ENCODE peak calls at places on chromosome 18, in nine cellular contexts. T is A549, M is cardiac fibroblast, P is progenitor cell of endocrine pancreas, L is GM23338, C is IMR-90, S is colonic mucosa, D is brain microvascular endothelial cell, Y is cardiac muscle cell. U is an unnamed sample.

GRCh38 chr18:79476918-79477685 is 81.4 kb downstream of the NFATC1 start:
- DNase-seq in Y (no peak), M (no peak), C (no peak), T (no peak), P (no peak), S (no peak), L (no peak), D (no peak), U (no peak)

GRCh38 chr18:78073275-78073674 is 823.6 kb downstream of the GALR1 start:
- DNase-seq in D (no peak), S (no peak), T (no peak), Y (no peak), P (no peak), C (no peak), M (no peak), L (no peak), U (no peak)

GRCh38 chr18:72867721-72868665 is at the start of gene NETO1:
- DNase-seq in C (no peak), T (no peak), Y (peak; percentile 54), S (no peak), M (no peak), P (peak; percentile 42), L (peak; percentile 72), D (no peak), U (peak; percentile 53)

GRCh38 chr18:23881778-23882177 is 132.8 kb upstream of the TTC39C start:
- DNase-seq in Y (peak; percentile 36), M (no peak), T (no peak), C (no peak), D (no peak), S (no peak), L (no peak), P (no peak), U (no peak)

GRCh38 chr18:68436485-68436884 is 278.4 kb downstream of the TMX3 start:
- DNase-seq in Y (no peak), M (peak; percentile 78), L (no peak), S (no peak), D (peak; percentile 79), C (peak; percentile 61), P (no peak), T (no peak), U (no peak)

GRCh38 chr18:77132369-77133050 is at the start of gene MBP:
- DNase-seq in P (peak; percentile 73), T (peak; percentile 45), D (no peak), Y (peak; percentile 53), M (no peak), S (peak; percentile 90), L (peak; percentile 93), C (no peak), U (peak; percentile 85)

GRCh38 chr18:23401400-23402347 is 51.4 kb upstream of the RIOK3 start:
- DNase-seq in P (no peak), D (peak; percentile 56), M (peak; percentile 85), L (peak; percentile 63), Y (peak; percentile 27), C (peak; percentile 73), S (peak; percentile 51), T (peak; percentile 27), U (no peak)

GRCh38 chr18:50113726-50114125 is 81.2 kb downstream of the MYO5B start:
- DNase-seq in S (no peak), D (no peak), T (no peak), Y (no peak), P (no peak), M (no peak), C (no peak), L (no peak), U (no peak)

GRCh38 chr18:79484661-79485621 is 89.2 kb downstream of the NFATC1 start:
- DNase-seq in M (peak; percentile 97), P (no peak), S (no peak), Y (no peak), D (peak; percentile 98), T (no peak), C (peak; percentile 98), L (no peak), U (no peak)

GRCh38 chr18:22433960-22434359 is 16.2 kb upstream of the CTAGE1 start:
- DNase-seq in M (peak; percentile 70), C (peak; percentile 17), T (no peak), D (peak; percentile 53), P (no peak), L (no peak), Y (no peak), S (no peak), U (no peak)

GRCh38 chr18:50178601-50179000 is 16.3 kb downstream of the MYO5B start:
- DNase-seq in Y (no peak), L (no peak), T (no peak), M (no peak), P (no peak), D (no peak), S (no peak), C (no peak), U (no peak)

GRCh38 chr18:74389991-74390390 is 67.1 kb downstream of the DIPK1C start:
- DNase-seq in M (no peak), S (no peak), Y (no peak), L (no peak), D (no peak), C (no peak), P (no peak), T (no peak), U (no peak)

GRCh38 chr18:74414951-74415515 is 42.1 kb downstream of the DIPK1C start:
- DNase-seq in P (no peak), T (no peak), L (no peak), S (no peak), M (no peak), D (no peak), C (no peak), Y (peak; percentile 34), U (no peak)

GRCh38 chr18:34624551-34624950 is 85.5 kb upstream of the DTNA start:
- DNase-seq in D (no peak), Y (no peak), T (no peak), C (peak; percentile 4), L (no peak), S (no peak), P (no peak), M (no peak), U (no peak)

GRCh38 chr18:24270937-24271380 is 126.7 kb downstream of the OSBPL1A start:
- DNase-seq in D (peak; percentile 37), L (peak; percentile 58), T (peak; percentile 29), M (peak; percentile 38), S (no peak), C (peak; percentile 63), Y (no peak), P (no peak), U (no peak)

GRCh38 chr18:64165906-64166305 is 17.0 kb upstream of the LINC00305 start:
- DNase-seq in T (no peak), D (peak; percentile 83), L (no peak), M (no peak), P (no peak), S (no peak), C (no peak), Y (peak; percentile 23), U (no peak)

GRCh38 chr18:42183746-42184145 is 228.7 kb downstream of the PIK3C3 start:
- DNase-seq in S (no peak), C (peak; percentile 61), Y (no peak), L (no peak), T (peak; percentile 36), P (no peak), M (peak; percentile 43), D (peak; percentile 62), U (no peak)

GRCh38 chr18:62979900-62980299 is 264.6 kb downstream of the PHLPP1 start:
- DNase-seq in M (no peak), D (no peak), S (no peak), C (no peak), Y (no peak), P (no peak), T (no peak), L (peak; percentile 22), U (no peak)

GRCh38 chr18:55420977-55421611 is 166.9 kb downstream of the TCF4 start:
- DNase-seq in S (no peak), M (no peak), L (no peak), C (no peak), P (no peak), Y (no peak), D (no peak), T (no peak), U (no peak)

GRCh38 chr18:36974686-36975085 is 145.8 kb downstream of the KIAA1328 start:
- DNase-seq in M (no peak), Y (no peak), C (no peak), T (no peak), S (no peak), D (no peak), P (no peak), L (no peak), U (no peak)
- TF ChIP-seq CTCF in M (no peak), Y (no peak), C (no peak), T (no peak), S (no peak), D (no peak), P (no peak), L (no peak), U (no peak)

DNA sequence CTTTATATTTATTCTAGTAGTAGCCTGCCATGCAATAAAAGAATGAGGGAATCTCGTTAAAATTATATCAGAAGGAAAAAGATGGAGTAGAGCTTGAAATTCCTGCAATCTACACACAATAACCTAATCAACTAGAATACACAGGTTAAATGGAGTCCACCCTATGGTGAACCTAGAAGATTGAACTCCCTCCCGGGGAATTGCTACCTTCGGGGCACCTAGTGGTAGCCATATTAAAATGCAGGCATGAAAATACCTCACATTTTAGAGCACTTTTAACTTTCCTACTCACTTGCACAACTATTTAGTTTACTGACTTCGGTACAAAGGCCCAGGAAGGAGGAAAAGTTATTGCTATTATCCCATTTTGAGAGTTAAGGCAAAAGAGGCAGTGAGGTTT is 174.5 kb downstream of the SS18 start:
- DNase-seq in P (no peak), T (no peak), D (no peak), S (no peak), L (peak; percentile 41), M (no peak), C (no peak), Y (no peak), U (no peak)
- TF ChIP-seq CTCF in P (peak; percentile 39), T (no peak), D (peak; percentile 28), S (no peak), L (peak; percentile 54), M (peak; percentile 7), C (peak; percentile 12), Y (no peak), U (no peak)

DNA sequence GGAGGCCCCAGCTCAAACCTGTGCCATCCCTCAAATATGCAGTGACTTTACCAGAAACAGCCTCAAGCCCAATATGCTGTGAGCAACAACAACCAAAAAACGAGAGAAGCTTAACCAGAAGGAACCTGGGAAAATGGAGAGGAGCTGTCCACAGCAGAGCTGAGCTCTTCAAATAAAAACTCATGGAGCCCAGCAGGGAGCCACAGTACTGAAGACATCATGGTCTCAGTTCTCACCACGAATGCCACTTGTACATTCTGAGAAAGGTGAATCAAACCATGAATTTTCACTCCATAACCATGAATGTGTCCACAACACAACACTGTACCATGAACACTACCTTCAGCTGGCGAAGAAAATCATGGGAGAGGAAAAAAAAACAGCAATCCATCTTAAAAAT is 50.5 kb downstream of the KLHL14 start:
- DNase-seq in L (no peak), S (no peak), M (no peak), P (no peak), C (no peak), Y (no peak), D (no peak), T (no peak), U (no peak)
- TF ChIP-seq CTCF in L (no peak), S (no peak), M (no peak), P (no peak), C (no peak), Y (no peak), D (no peak), T (no peak), U (no peak)

DNA sequence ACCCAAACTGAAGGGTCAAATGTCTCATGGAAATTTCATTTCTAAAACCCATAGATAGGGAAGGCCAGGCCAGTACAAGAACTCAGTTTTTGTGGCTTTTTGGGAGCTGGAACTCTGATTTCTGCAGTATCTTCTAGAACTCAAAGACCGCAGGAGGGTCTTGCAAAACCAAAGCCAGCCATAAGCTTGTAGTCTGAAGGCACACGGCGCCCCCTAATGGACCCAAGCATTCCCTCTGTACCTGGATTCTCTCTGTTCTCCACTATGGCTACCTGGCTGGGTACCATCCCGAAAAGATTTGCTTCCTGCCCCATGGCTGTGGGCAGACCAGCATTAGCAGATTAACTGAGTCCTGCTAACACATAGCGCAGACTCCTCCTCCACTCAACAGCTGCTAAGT is 229.0 kb upstream of the SLC14A2 start:
- DNase-seq in P (peak; percentile 34), S (peak; percentile 32), L (peak; percentile 89), Y (peak; percentile 83), D (peak; percentile 7), C (peak; percentile 8), T (peak; percentile 28), M (peak; percentile 54), U (peak; percentile 14)
- TF ChIP-seq CTCF in P (peak; percentile 76), S (no peak), L (peak; percentile 81), Y (peak; percentile 66), D (peak; percentile 78), C (peak; percentile 45), T (no peak), M (peak; percentile 34), U (peak; percentile 53)

U was measured in GM13977.